ENCODE peak calls at places on chromosomes 7 and 10, in six cellular contexts. R, L, V, J, O and Y are unnamed samples.

GRCh38 chr7:74672343-74672915 is 14.9 kb downstream of the GTF2I start:
- DNase-seq in R (no peak), L (no peak), V (no peak), O (no peak), J (no peak), Y (no peak)

GRCh38 chr10:128615154-128615553 is 488.9 kb upstream of the MKI67 start:
- DNase-seq in L (peak; percentile 82), R (no peak), J (no peak), O (no peak), V (no peak), Y (no peak)

GRCh38 chr10:63520463-63521388 is 475 bp upstream of the REEP3 start:
- DNase-seq in O (no peak), R (no peak), J (peak; percentile 78), V (peak; percentile 22), L (no peak), Y (peak; percentile 62)

GRCh38 chr7:83410989-83411591 is 237.8 kb downstream of the SEMA3E start:
- DNase-seq in V (peak; percentile 16), J (peak; percentile 26), O (peak; percentile 15), L (no peak), R (no peak), Y (no peak)

GRCh38 chr7:108568801-108569380 is 615 bp downstream of the THAP5 start:
- DNase-seq in L (no peak), O (no peak), V (no peak), J (no peak), R (no peak), Y (no peak)

GRCh38 chr10:21184216-21184615 is 287.1 kb upstream of the NEBL start:
- DNase-seq in L (no peak), R (no peak), J (no peak), V (peak; percentile 52), O (no peak), Y (no peak)

GRCh38 chr10:117373848-117374505 is 1.3 kb downstream of the PDZD8 start:
- DNase-seq in R (no peak), V (no peak), O (no peak), L (no peak), J (peak; percentile 62), Y (no peak)

GRCh38 chr7:140623995-140624902 is 16.4 kb downstream of the DENND2A start:
- DNase-seq in O (no peak), J (no peak), R (no peak), V (peak; percentile 47), L (no peak), Y (peak; percentile 47)

GRCh38 chr7:104929921-104930320 is 84.1 kb upstream of the KMT2E start:
- DNase-seq in V (no peak), R (no peak), L (no peak), O (no peak), J (no peak), Y (no peak)

GRCh38 chr10:103276941-103277712 is at the start of gene INA:
- DNase-seq in L (no peak), R (peak; percentile 72), O (no peak), J (no peak), V (no peak), Y (no peak)

GRCh38 chr10:104664205-104664604 is 23.1 kb downstream of the SORCS3 start:
- DNase-seq in R (no peak), L (peak; percentile 45), V (no peak), O (no peak), J (no peak), Y (no peak)

GRCh38 chr10:96789571-96790108 is 42.5 kb upstream of the LCOR start:
- DNase-seq in R (no peak), O (no peak), J (no peak), L (no peak), V (no peak), Y (no peak)

GRCh38 chr7:139232377-139232717 is 1.3 kb downstream of the UBN2 start:
- DNase-seq in O (no peak), J (no peak), L (no peak), R (no peak), V (no peak), Y (no peak)

DNA sequence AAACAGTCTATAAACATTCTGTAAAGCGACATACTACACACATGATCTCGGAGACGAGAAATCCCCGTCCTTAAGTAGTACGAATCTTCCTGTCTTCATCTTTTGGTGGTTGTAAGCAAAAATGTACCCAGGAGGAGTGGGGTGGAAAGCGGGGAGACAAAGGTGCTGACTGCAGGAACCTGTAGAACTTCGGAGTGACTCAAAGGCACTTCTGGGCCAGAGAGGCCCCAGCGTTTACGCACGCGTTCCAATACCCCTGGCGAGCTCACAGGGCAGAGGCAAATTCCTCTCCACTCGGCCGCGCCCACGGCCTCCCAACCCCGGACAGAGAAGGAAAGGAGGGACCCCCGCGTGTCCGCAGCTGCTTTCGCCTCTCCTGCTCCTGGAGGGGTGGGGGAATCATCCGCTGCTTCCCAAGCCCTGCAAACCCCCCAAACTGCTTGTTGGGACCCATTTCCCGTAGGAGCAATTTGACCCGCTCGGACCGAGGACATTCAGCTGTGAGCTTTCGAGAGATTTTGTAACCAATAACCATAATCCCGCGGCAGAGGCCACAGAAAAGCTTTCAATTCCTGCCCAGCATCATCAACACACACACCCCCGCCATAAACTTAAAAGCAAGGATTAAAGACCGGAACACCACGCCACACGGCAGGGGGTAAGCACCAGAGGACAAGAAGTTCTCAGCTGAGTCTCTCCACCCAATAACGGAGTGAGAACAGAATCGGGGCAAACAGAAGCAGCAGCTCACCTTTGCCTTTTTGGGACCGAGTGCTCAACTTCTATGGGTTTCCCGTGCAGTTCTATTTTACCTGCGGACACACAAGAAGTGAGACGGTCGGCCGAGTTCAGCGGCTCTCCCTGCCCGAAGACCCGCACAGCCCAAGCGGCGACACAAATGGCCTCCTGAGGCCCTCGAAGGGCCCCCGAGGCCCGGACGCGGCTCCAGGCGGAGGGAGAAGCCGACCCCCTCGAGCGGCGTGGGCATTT is 2.3 kb downstream of the IGF2BP3 start:
- DNase-seq in L (no peak), O (no peak), V (no peak), J (no peak), R (no peak), Y (no peak)
- H3K27me3 ChIP-seq in L (peaks cover 80% of the 10 kb centered on the region), O (no peaks in the 10 kb centered on the region), V (no peaks in the 10 kb centered on the region), J (peaks cover 100% of the 10 kb centered on the region), R (peaks cover 99% of the 10 kb centered on the region), Y (no peaks in the 10 kb centered on the region)

DNA sequence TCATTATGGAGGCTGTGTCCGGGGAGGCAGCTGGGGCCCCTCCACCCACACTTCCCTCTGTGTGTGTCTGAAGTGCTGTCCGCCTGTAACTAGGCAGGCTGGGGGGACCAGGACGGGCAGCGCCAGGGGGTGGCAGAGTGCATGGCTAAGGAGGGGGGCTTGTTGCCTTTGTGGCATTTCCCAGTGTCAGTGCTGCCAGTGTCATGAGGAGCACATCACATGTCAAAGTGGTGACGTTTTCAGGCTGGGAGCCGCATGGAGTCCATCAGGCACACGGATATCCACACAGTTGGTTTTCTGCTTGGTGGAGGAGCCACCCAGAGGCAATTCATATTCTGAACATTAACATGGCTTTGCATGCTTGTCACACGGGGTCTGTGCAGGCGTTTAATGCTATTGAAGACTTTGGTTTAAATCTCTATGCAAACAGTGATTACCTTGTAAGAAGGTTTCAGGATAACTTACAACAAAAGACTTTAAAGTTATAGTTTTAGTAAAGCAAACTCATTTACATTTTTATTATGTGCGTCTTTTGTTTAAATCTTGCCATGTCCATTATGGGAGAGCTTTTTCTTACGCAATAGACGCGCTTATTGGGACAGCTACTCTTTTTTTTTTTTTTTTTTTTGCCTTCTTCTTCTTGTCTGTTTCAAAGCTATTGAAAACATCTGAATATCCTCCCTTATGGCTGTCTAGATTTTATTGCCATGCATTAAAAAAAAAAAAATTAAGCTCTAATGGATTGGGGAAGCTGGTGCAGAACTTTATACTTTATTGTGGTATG is 52.9 kb downstream of the C10orf67 start:
- DNase-seq in R (peak; percentile 41), L (no peak), O (no peak), J (no peak), V (no peak), Y (no peak)
- H3K27me3 ChIP-seq in R (no peaks in the 10 kb centered on the region), L (peaks cover 4% of the 10 kb centered on the region), O (peaks cover 8% of the 10 kb centered on the region), J (peaks cover 31% of the 10 kb centered on the region), V (no peaks in the 10 kb centered on the region), Y (no peaks in the 10 kb centered on the region)

GRCh38 chr10:47288916-47289495 is 11.0 kb upstream of the GDF10 start:
- DNase-seq in O (no peak), J (no peak), V (no peak), L (no peak), R (no peak), Y (no peak)

GRCh38 chr10:47294057-47294456 is 5.9 kb upstream of the GDF10 start:
- DNase-seq in O (no peak), L (no peak), R (no peak), V (no peak), J (peak; percentile 7), Y (no peak)

GRCh38 chr10:47290338-47290737 is 9.7 kb upstream of the GDF10 start:
- DNase-seq in L (no peak), O (no peak), R (no peak), J (no peak), V (no peak), Y (no peak)

GRCh38 chr10:47289921-47290320 is 10.1 kb upstream of the GDF10 start:
- DNase-seq in L (no peak), V (no peak), J (no peak), O (no peak), R (no peak), Y (no peak)

GRCh38 chr10:47291682-47292081 is 8.3 kb upstream of the GDF10 start:
- DNase-seq in J (no peak), R (no peak), V (no peak), L (no peak), O (no peak), Y (no peak)
- H3K27me3 ChIP-seq in J (peaks cover 30% of the 10 kb centered on the region), R (no peaks in the 10 kb centered on the region), V (peaks cover 5% of the 10 kb centered on the region), L (no peaks in the 10 kb centered on the region), O (peaks cover 46% of the 10 kb centered on the region), Y (peaks cover 13% of the 10 kb centered on the region)

GRCh38 chr10:132939957-132940790 is 2.2 kb downstream of the CFAP46 start:
- DNase-seq in L (no peak), J (peak; percentile 43), O (peak; percentile 11), V (peak; percentile 18), R (peak; percentile 75), Y (no peak)

GRCh38 chr10:132940791-132941465 is 1.4 kb downstream of the CFAP46 start:
- DNase-seq in J (no peak), O (no peak), R (peak; percentile 26), V (no peak), L (no peak), Y (no peak)

GRCh38 chr10:132942101-132942739 is at the start of gene CFAP46:
- DNase-seq in R (peak; percentile 77), V (peak; percentile 36), O (no peak), J (peak; percentile 62), L (no peak), Y (no peak)

GRCh38 chr10:132942740-132943554 is 577 bp upstream of the CFAP46 start:
- DNase-seq in J (no peak), V (no peak), L (no peak), O (no peak), R (no peak), Y (no peak)

GRCh38 chr10:132941640-132942051 is 724 bp downstream of the CFAP46 start:
- DNase-seq in V (no peak), R (peak; percentile 26), O (no peak), L (no peak), J (no peak), Y (no peak)
- H3K27me3 ChIP-seq in V (no peaks in the 10 kb centered on the region), R (peaks cover 3% of the 10 kb centered on the region), O (no peaks in the 10 kb centered on the region), L (peaks cover 11% of the 10 kb centered on the region), J (peaks cover 80% of the 10 kb centered on the region), Y (peaks cover 15% of the 10 kb centered on the region)

GRCh38 chr7:155523168-155523675 is 23.1 kb downstream of the CNPY1 start:
- DNase-seq in O (no peak), L (no peak), V (no peak), J (no peak), R (no peak), Y (no peak)
- H3K27me3 ChIP-seq in O (peaks cover 2% of the 10 kb centered on the region), L (no peaks in the 10 kb centered on the region), V (no peaks in the 10 kb centered on the region), J (peaks cover 93% of the 10 kb centered on the region), R (peaks cover 19% of the 10 kb centered on the region), Y (peaks cover 58% of the 10 kb centered on the region)

GRCh38 chr7:98322331-98323260 is 41.1 kb downstream of the BRI3 start:
- DNase-seq in O (no peak), R (no peak), L (no peak), J (no peak), V (peak; percentile 18), Y (no peak)
- H3K27me3 ChIP-seq in O (no peaks in the 10 kb centered on the region), R (no peaks in the 10 kb centered on the region), L (no peaks in the 10 kb centered on the region), J (peaks cover 14% of the 10 kb centered on the region), V (no peaks in the 10 kb centered on the region), Y (no peaks in the 10 kb centered on the region)